ENCODE peak calls at places on chromosomes 16 and 17, in five cellular contexts. Q is endothelial cell; P is stimulated activated CD4-positive, alpha-beta T cell treated with anti-CD3 and anti-CD28 coated beads, Interleukin-15, amount 100 ng/mL, for 24 hours; Y is erythroblast; T is HT1080. C is an unnamed sample.

GRCh38 chr17:67027031-67027628 is 17.2 kb upstream of the CACNG1 start:
- DNase-seq in Y (no peak), T (peak), P (no peak), Q (no peak), C (no peak)

GRCh38 chr16:24852281-24852721 is 6.5 kb downstream of the SLC5A11 start:
- DNase-seq in P (no peak), Q (no peak), Y (no peak), T (no peak), C (no peak)

GRCh38 chr17:2092253-2092652 is 37.4 kb downstream of the HIC1 start:
- DNase-seq in P (no peak), Y (no peak), Q (no peak), T (no peak), C (no peak)

GRCh38 chr16:1762879-1763520 is 8.3 kb downstream of the NME3 start:
- DNase-seq in P (no peak), Y (no peak), T (no peak), Q (no peak), C (no peak)

GRCh38 chr16:86663691-86664517 is 85.6 kb downstream of the FOXL1 start:
- DNase-seq in T (no peak), Q (no peak), P (peak), Y (no peak), C (no peak)

GRCh38 chr17:72985882-72986720 is 106.4 kb downstream of the SLC39A11 start:
- DNase-seq in Q (peak), P (peak), T (peak), Y (peak), C (peak)

GRCh38 chr16:86227041-86227440 is 283.3 kb upstream of the FOXF1 start:
- DNase-seq in Y (no peak), T (no peak), P (no peak), Q (no peak), C (no peak)

GRCh38 chr17:63675607-63676539 is 24.1 kb downstream of the LIMD2 start:
- DNase-seq in Y (peak), Q (peak), P (no peak), T (peak), C (peak)

GRCh38 chr17:65920996-65921395 is 270.9 kb downstream of the CEP112 start:
- DNase-seq in Y (no peak), P (no peak), T (no peak), Q (no peak), C (no peak)

GRCh38 chr17:4142107-4142900 is 526 bp downstream of the ZZEF1 start:
- DNase-seq in Q (peak), T (no peak), Y (peak), P (peak), C (no peak)

GRCh38 chr17:75340636-75341035 is 51.4 kb upstream of the SLC25A19 start:
- DNase-seq in T (no peak), Y (peak), Q (no peak), P (no peak), C (no peak)

GRCh38 chr16:85123891-85124635 is 11.8 kb upstream of the CIBAR2 start:
- DNase-seq in Q (no peak), P (no peak), T (peak), Y (no peak), C (no peak)

GRCh38 chr16:83959621-83960434 is 6.8 kb downstream of the OSGIN1 start:
- DNase-seq in T (no peak), P (no peak), Y (no peak), Q (no peak), C (no peak)

GRCh38 chr16:76235025-76235424 is 42.2 kb upstream of the CNTNAP4 start:
- DNase-seq in Q (no peak), Y (no peak), T (no peak), P (no peak), C (no peak)

GRCh38 chr17:51805765-51806164 is 352.7 kb downstream of the CA10 start:
- DNase-seq in Q (no peak), T (no peak), Y (no peak), P (no peak), C (no peak)